ENCODE peak calls at places on chromosomes 13 and 19, in four cellular contexts. Z is mammary epithelial cell, U is astrocyte, G is AG04450. J is an unnamed sample.

GRCh38 chr19:5806133-5806489 is 1.2 kb downstream of the NRTN start:
- DNase-seq in G (no peak), Z (no peak), U (no peak), J (no peak)

GRCh38 chr19:1408300-1409203 is 1.2 kb downstream of the DAZAP1 start:
- DNase-seq in U (peak), Z (peak), G (no peak), J (peak)

GRCh38 chr19:4506449-4507149 is 11.7 kb downstream of the PLIN4 start:
- DNase-seq in Z (peak), G (peak), U (peak), J (no peak)

GRCh38 chr19:35596366-35596999 is 10.5 kb downstream of the PMIS2 start:
- DNase-seq in G (no peak), Z (no peak), U (no peak), J (no peak)

GRCh38 chr19:5680083-5680436 is 256 bp downstream of the MICOS13 start:
- DNase-seq in U (no peak), Z (no peak), G (no peak), J (no peak)

GRCh38 chr13:106997219-106997618 is 429.3 kb upstream of the ARGLU1 start:
- DNase-seq in U (no peak), Z (no peak), G (no peak), J (no peak)

GRCh38 chr19:39237200-39238184 is 7.3 kb downstream of the IFNL3 start:
- DNase-seq in Z (peak), G (no peak), U (no peak), J (peak)

GRCh38 chr13:99450416-99450815 is 50.9 kb upstream of the TM9SF2 start:
- DNase-seq in Z (no peak), U (no peak), G (no peak), J (no peak)

GRCh38 chr19:42074513-42075363 is 1.2 kb upstream of the ZNF574 start:
- DNase-seq in G (no peak), U (no peak), Z (no peak), J (no peak)

GRCh38 chr13:37889102-37889501 is 19.5 kb upstream of the TRPC4 start:
- DNase-seq in Z (peak), U (no peak), G (no peak), J (no peak)

GRCh38 chr19:2049741-2050348 is 1.2 kb downstream of the MKNK2 start:
- DNase-seq in U (peak), G (no peak), Z (peak), J (no peak)

GRCh38 chr13:95115525-95115924 is 185.7 kb downstream of the ABCC4 start:
- DNase-seq in G (no peak), U (peak), Z (peak), J (no peak)

GRCh38 chr19:7170983-7171382 is 101.5 kb downstream of the ZNF557 start:
- DNase-seq in Z (no peak), U (no peak), G (no peak), J (no peak)

GRCh38 chr19:1861599-1862031 is 1.8 kb downstream of the KLF16 start:
- DNase-seq in G (no peak), U (no peak), Z (no peak), J (no peak)

GRCh38 chr13:45328661-45329105 is 12.3 kb downstream of the TPT1 start:
- DNase-seq in Z (no peak), G (no peak), U (peak), J (no peak)

GRCh38 chr19:48813123-48813911 is 2.5 kb upstream of the BCAT2 start:
- DNase-seq in Z (no peak), U (no peak), G (no peak), J (no peak)
- TF ChIP-seq CTCF in Z (no peak), U (no peak), G (peak), J (peak)

GRCh38 chr19:9175326-9175725 is 3.5 kb upstream of the OR7D2 start:
- DNase-seq in Z (no peak), G (no peak), U (no peak), J (no peak)

GRCh38 chr19:9183000-9183399 is 4.2 kb downstream of the OR7D2 start:
- DNase-seq in G (no peak), U (no peak), Z (no peak), J (no peak)

DNA sequence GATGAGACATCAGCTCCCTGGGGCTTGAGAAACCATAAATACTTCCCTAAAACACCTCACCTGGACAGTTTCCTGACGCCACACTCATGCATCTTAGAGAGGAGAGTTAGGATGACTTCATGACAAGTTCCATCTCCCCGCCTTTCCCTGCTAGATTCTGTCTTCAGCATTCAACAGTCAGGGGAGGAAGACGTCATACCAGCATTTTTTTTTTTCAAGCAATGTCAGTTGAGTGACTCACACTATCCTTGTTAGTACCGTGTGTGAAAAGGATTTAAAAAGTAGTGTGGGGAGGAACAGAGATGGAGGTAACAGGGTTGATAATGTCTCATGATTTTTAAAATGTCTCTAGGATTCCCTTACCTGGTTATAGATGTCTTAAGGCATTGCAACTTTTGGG is at the start of gene OR7D2:
- DNase-seq in Z (peak), U (no peak), G (no peak), J (no peak)
- TF ChIP-seq CTCF in Z (no peak), U (no peak), G (no peak), J (no peak)

GRCh38 chr13:27959976-27960361 is 9.1 kb downstream of the CDX2 start:
- DNase-seq in Z (no peak), U (no peak), G (no peak), J (no peak)

GRCh38 chr13:27961227-27962085 is 7.7 kb downstream of the CDX2 start:
- DNase-seq in Z (no peak), U (no peak), G (no peak), J (no peak)

GRCh38 chr13:27960362-27961226 is 8.5 kb downstream of the CDX2 start:
- DNase-seq in U (no peak), Z (peak), G (no peak), J (no peak)

GRCh38 chr13:27962982-27963381 is 6.1 kb downstream of the CDX2 start:
- DNase-seq in G (no peak), Z (no peak), U (no peak), J (no peak)

GRCh38 chr13:27962128-27962841 is 6.8 kb downstream of the CDX2 start:
- DNase-seq in Z (no peak), G (no peak), U (no peak), J (no peak)
- TF ChIP-seq CTCF in Z (no peak), G (no peak), U (no peak), J (no peak)

GRCh38 chr13:27171244-27171829 is at the start of gene USP12:
- DNase-seq in Z (peak), U (no peak), G (no peak), J (no peak)
- TF ChIP-seq CTCF in Z (no peak), U (no peak), G (no peak), J (peak)

GRCh38 chr13:49649963-49650312 is 21.6 kb downstream of the ARL11 start:
- DNase-seq in U (no peak), Z (no peak), G (no peak), J (no peak)

GRCh38 chr13:49653478-49653877 is 25.2 kb downstream of the ARL11 start:
- DNase-seq in U (no peak), G (no peak), Z (no peak), J (no peak)

GRCh38 chr13:49655906-49656305 is 27.6 kb downstream of the ARL11 start:
- DNase-seq in Z (peak), U (no peak), G (no peak), J (no peak)

GRCh38 chr13:49651775-49652690 is 23.7 kb downstream of the ARL11 start:
- DNase-seq in U (no peak), Z (no peak), G (no peak), J (no peak)

GRCh38 chr13:49652691-49653305 is 24.5 kb downstream of the ARL11 start:
- DNase-seq in U (no peak), G (no peak), Z (no peak), J (no peak)
- TF ChIP-seq CTCF in U (peak), G (peak), Z (peak), J (peak)

GRCh38 chr13:70714993-70715392 is 606.7 kb upstream of the KLHL1 start:
- DNase-seq in Z (no peak), U (no peak), G (no peak), J (no peak)
- TF ChIP-seq CTCF in Z (peak), U (peak), G (no peak), J (no peak)

J was measured in chondrocyte.